ENCODE peak calls at places on chromosome 14, in six cellular contexts. I is mucosa of gallbladder; K is GM12865; G is HL-60; M is CD8-positive, alpha-beta T cell; X is amniotic stem cell. D is an unnamed sample.

GRCh38 chr14:100098171-100098570 is 32.9 kb downstream of the EVL start:
- DNase-seq in I (no peak), X (no peak), G (no peak), M (no peak), K (no peak), D (no peak)

GRCh38 chr14:97218713-97219355 is 421.7 kb downstream of the VRK1 start:
- DNase-seq in I (no peak), G (no peak), M (peak), X (no peak), K (no peak), D (no peak)

GRCh38 chr14:58687232-58687795 is 49.6 kb downstream of the DACT1 start:
- DNase-seq in M (no peak), G (no peak), X (no peak), I (no peak), K (no peak), D (no peak)

GRCh38 chr14:105187935-105188524 is 6.9 kb upstream of the NUDT14 start:
- DNase-seq in I (peak), X (no peak), G (no peak), K (no peak), M (no peak), D (no peak)

GRCh38 chr14:93965287-93965821 is 11.0 kb downstream of the ASB2 start:
- DNase-seq in G (no peak), M (no peak), X (peak), K (no peak), I (no peak), D (no peak)

GRCh38 chr14:94143239-94143638 is 13.8 kb upstream of the IFI27L2 start:
- DNase-seq in G (no peak), I (no peak), X (no peak), M (no peak), K (peak), D (no peak)

GRCh38 chr14:101557811-101558738 is 3.2 kb upstream of the DIO3 start:
- DNase-seq in X (no peak), I (no peak), K (no peak), M (no peak), G (no peak), D (no peak)

GRCh38 chr14:99231181-99231849 is 40.7 kb downstream of the BCL11B start:
- DNase-seq in G (no peak), K (no peak), I (no peak), M (no peak), X (no peak), D (no peak)

GRCh38 chr14:60905930-60906329 is 74.9 kb downstream of the TRMT5 start:
- DNase-seq in I (no peak), X (no peak), G (no peak), M (no peak), K (no peak), D (no peak)

GRCh38 chr14:103395245-103395644 is 10.0 kb downstream of the MARK3 start:
- DNase-seq in X (no peak), K (peak), G (no peak), M (no peak), I (no peak), D (no peak)

GRCh38 chr14:23727566-23728335 is 91.6 kb downstream of the DHRS2 start:
- DNase-seq in M (no peak), I (no peak), X (no peak), K (peak), G (peak), D (peak)

GRCh38 chr14:26427059-26427458 is 170.8 kb downstream of the NOVA1 start:
- DNase-seq in X (no peak), M (no peak), I (no peak), G (no peak), K (no peak), D (no peak)

GRCh38 chr14:23537351-23538048 is 14.1 kb downstream of the ZFHX2 start:
- DNase-seq in M (no peak), I (no peak), G (no peak), X (no peak), K (no peak), D (no peak)

GRCh38 chr14:21136024-21136423 is 19.8 kb downstream of the OR5AU1 start:
- DNase-seq in K (peak), M (no peak), X (no peak), G (no peak), I (no peak), D (peak)

GRCh38 chr14:101535232-101535631 is 26.1 kb upstream of the DIO3 start:
- DNase-seq in I (no peak), K (no peak), X (no peak), G (peak), M (no peak), D (no peak)

GRCh38 chr14:77603654-77604270 is 12.7 kb downstream of the SPTLC2 start:
- DNase-seq in X (no peak), G (peak), I (no peak), K (no peak), M (no peak), D (no peak)

GRCh38 chr14:93533437-93533836 is 102.7 kb downstream of the UNC79 start:
- DNase-seq in X (no peak), K (no peak), G (no peak), I (no peak), M (no peak), D (no peak)

GRCh38 chr14:65170768-65171251 is 68.5 kb upstream of the MAX start:
- DNase-seq in I (no peak), K (peak), G (no peak), X (peak), M (peak), D (no peak)

GRCh38 chr14:54364555-54365415 is 32.0 kb upstream of the CDKN3 start:
- DNase-seq in I (no peak), M (no peak), X (no peak), K (no peak), G (no peak), D (no peak)

GRCh38 chr14:101840649-101841365 is 79.3 kb downstream of the PPP2R5C start:
- DNase-seq in I (no peak), G (no peak), M (no peak), X (no peak), K (no peak), D (no peak)

GRCh38 chr14:85195872-85196477 is 334.0 kb upstream of the FLRT2 start:
- DNase-seq in G (no peak), K (no peak), X (no peak), I (no peak), M (no peak), D (no peak)

GRCh38 chr14:44962573-44963528 is 861 bp downstream of the TOGARAM1 start:
- DNase-seq in X (no peak), G (no peak), K (peak), M (no peak), I (peak), D (no peak)

GRCh38 chr14:88218119-88218915 is 104.8 kb downstream of the KCNK10 start:
- DNase-seq in M (no peak), I (no peak), X (no peak), G (no peak), K (no peak), D (no peak)

GRCh38 chr14:77183896-77184295 is 2.3 kb downstream of the TMEM63C start:
- DNase-seq in M (no peak), K (no peak), G (no peak), X (no peak), I (no peak), D (no peak)

GRCh38 chr14:62682208-62682607 is 363.1 kb downstream of the KCNH5 start:
- DNase-seq in M (no peak), K (peak), I (no peak), X (no peak), G (no peak), D (no peak)

GRCh38 chr14:22531451-22532344 is 57.3 kb downstream of the DAD1 start:
- DNase-seq in I (no peak), X (no peak), G (no peak), K (peak), M (no peak), D (peak)

GRCh38 chr14:36069535-36069900 is 107.0 kb downstream of the PTCSC3 start:
- DNase-seq in K (peak), X (no peak), M (no peak), I (peak), G (peak), D (peak)

D was measured in GM12891.